ENCODE peak calls at places on chromosomes 4 and X, in four cellular contexts. B, E, T and Q are unnamed samples.

GRCh38 chr4:102825261-102826071 is 1.9 kb downstream of the UBE2D3 start:
- DNase-seq in T (peak; percentile 50), B (no peak), E (no peak), Q (peak; percentile 21)

GRCh38 chrX:42695800-42696358 is 82.1 kb downstream of the PPP1R2C start:
- DNase-seq in T (no peak), B (no peak), E (no peak), Q (no peak)

GRCh38 chrX:71082778-71083177 is 12.9 kb upstream of the FOXO4 start:
- DNase-seq in E (no peak), T (no peak), B (no peak), Q (no peak)

GRCh38 chr4:21077967-21078366 is 377.7 kb downstream of the PACRGL start:
- DNase-seq in B (no peak), E (no peak), T (no peak), Q (no peak)

GRCh38 chr4:68176904-68177303 is 47.2 kb upstream of the TMPRSS11F start:
- DNase-seq in T (no peak), E (no peak), B (no peak), Q (no peak)

GRCh38 chrX:115268421-115268820 is 21.1 kb upstream of the LUZP4 start:
- DNase-seq in T (no peak), E (peak; percentile 12), B (no peak), Q (no peak)

GRCh38 chrX:150164971-150165605 is 198.0 kb upstream of the MAMLD1 start:
- DNase-seq in E (no peak), B (no peak), T (no peak), Q (no peak)

GRCh38 chr4:99207911-99208718 is 10.9 kb downstream of the ADH6 start:
- DNase-seq in E (no peak), B (no peak), T (no peak), Q (no peak)

GRCh38 chr4:37008199-37008598 is 236.3 kb upstream of the NWD2 start:
- DNase-seq in B (no peak), T (no peak), E (peak; percentile 19), Q (no peak)

GRCh38 chr4:186554485-186554884 is 882 bp downstream of the MTNR1A start:
- DNase-seq in E (no peak), B (no peak), T (no peak), Q (no peak)

GRCh38 chr4:133943081-133943480 is 258.5 kb downstream of the PABPC4L start:
- DNase-seq in E (no peak), B (no peak), T (no peak), Q (no peak)

GRCh38 chr4:61805237-61805636 is 605.1 kb downstream of the ADGRL3 start:
- DNase-seq in B (no peak), E (no peak), T (no peak), Q (no peak)

GRCh38 chrX:97628807-97629596 is 745.3 kb downstream of the RPA4 start:
- DNase-seq in T (no peak), E (peak; percentile 14), B (no peak), Q (no peak)

GRCh38 chr4:83546796-83547195 is 10.9 kb downstream of the GPAT3 start:
- DNase-seq in E (no peak), B (no peak), T (no peak), Q (no peak)

GRCh38 chr4:149347139-149347538 is 468.5 kb downstream of the IQCM start:
- DNase-seq in T (no peak), B (no peak), E (no peak), Q (no peak)

GRCh38 chrX:118220509-118220908 is 103.9 kb upstream of the KLHL13 start:
- DNase-seq in E (no peak), B (no peak), T (no peak), Q (no peak)

GRCh38 chrX:40169193-40170086 is 71.7 kb upstream of the BCOR start:
- DNase-seq in E (peak; percentile 82), B (peak; percentile 65), T (no peak), Q (peak; percentile 68)

GRCh38 chrX:30530591-30530990 is 47.0 kb downstream of the TASL start:
- DNase-seq in T (peak; percentile 11), E (no peak), B (no peak), Q (no peak)

GRCh38 chrX:68829594-68830485 is 1.0 kb downstream of the EFNB1 start:
- DNase-seq in T (no peak), B (no peak), E (no peak), Q (no peak)

GRCh38 chr4:157804986-157805385 is 367.8 kb downstream of the GASK1B start:
- DNase-seq in E (no peak), B (no peak), T (no peak), Q (no peak)

GRCh38 chr4:111991163-111991562 is 154.1 kb upstream of the FAM241A start:
- DNase-seq in E (no peak), T (no peak), B (no peak), Q (no peak)

GRCh38 chr4:172202480-172203076 is 389.4 kb downstream of the GALNTL6 start:
- DNase-seq in B (no peak), E (peak; percentile 30), T (peak; percentile 1), Q (no peak)

GRCh38 chr4:2458546-2459491 is 10.1 kb upstream of the RNF4 start:
- DNase-seq in T (no peak), E (no peak), B (no peak), Q (no peak)

GRCh38 chrX:39361736-39362135 is 560.5 kb downstream of the MID1IP1 start:
- DNase-seq in T (no peak), B (no peak), E (no peak), Q (no peak)

GRCh38 chr4:48450740-48451139 is 32.4 kb upstream of the SLC10A4 start:
- DNase-seq in E (no peak), B (no peak), T (no peak), Q (no peak)

GRCh38 chr4:76380561-76380960 is 40.4 kb downstream of the CCDC158 start:
- DNase-seq in E (no peak), B (no peak), T (no peak), Q (no peak)

GRCh38 chrX:47648376-47648775 is 2.0 kb downstream of the ELK1 start:
- DNase-seq in T (no peak), B (no peak), E (no peak), Q (no peak)

GRCh38 chr4:13933163-13933562 is 305.6 kb upstream of the BOD1L1 start:
- DNase-seq in B (no peak), E (no peak), T (peak; percentile 45), Q (no peak)

GRCh38 chr4:156378053-156378665 is 424.5 kb upstream of the CTSO start:
- DNase-seq in B (no peak), E (peak; percentile 24), T (no peak), Q (no peak)

GRCh38 chr4:137967480-137968190 is 274.5 kb downstream of the SLC7A11 start:
- DNase-seq in T (no peak), B (no peak), E (no peak), Q (no peak)

GRCh38 chrX:69362889-69363288 is 141.2 kb upstream of the NALF2 start:
- DNase-seq in E (no peak), B (no peak), T (peak; percentile 58), Q (no peak)

GRCh38 chr4:38889143-38889542 is 21.5 kb downstream of the FAM114A1 start:
- DNase-seq in B (no peak), T (no peak), E (peak; percentile 25), Q (no peak)

GRCh38 chrX:100975212-100975611 is 5.7 kb downstream of the ARL13A start:
- DNase-seq in T (no peak), B (no peak), E (no peak), Q (no peak)